ENCODE peak calls at places on chromosomes 11 and 22, in nine cellular contexts. One of them, this sample, is unnamed.

GRCh38 chr11:79139900-79140299 is 300.9 kb downstream of the TENM4 start:
- DNase-seq in tibial nerve: no peak
- DNase-seq in right cardiac atrium: no peak
- DNase-seq in spleen: no peak
- DNase-seq in CD4-positive, alpha-beta memory T cell: no peak
- DNase-seq in pancreas: no peak
- DNase-seq in GM23338: peak
- DNase-seq in aorta: no peak
- DNase-seq in mesendoderm: peak
- DNase-seq in this sample: no peak

GRCh38 chr11:78295991-78296930 is 107.5 kb downstream of the USP35 start:
- DNase-seq in tibial nerve: no peak
- DNase-seq in right cardiac atrium: no peak
- DNase-seq in spleen: no peak
- DNase-seq in CD4-positive, alpha-beta memory T cell: no peak
- DNase-seq in pancreas: no peak
- DNase-seq in GM23338: no peak
- DNase-seq in aorta: no peak
- DNase-seq in mesendoderm: no peak
- DNase-seq in this sample: no peak

GRCh38 chr11:70432580-70432979 is 34.3 kb downstream of the CTTN start:
- DNase-seq in tibial nerve: no peak
- DNase-seq in right cardiac atrium: no peak
- DNase-seq in spleen: no peak
- DNase-seq in CD4-positive, alpha-beta memory T cell: no peak
- DNase-seq in pancreas: no peak
- DNase-seq in GM23338: no peak
- DNase-seq in aorta: no peak
- DNase-seq in mesendoderm: no peak
- DNase-seq in this sample: no peak

GRCh38 chr11:126606484-126606883 is 251.0 kb downstream of the ST3GAL4 start:
- DNase-seq in tibial nerve: no peak
- DNase-seq in right cardiac atrium: no peak
- DNase-seq in spleen: no peak
- DNase-seq in CD4-positive, alpha-beta memory T cell: no peak
- DNase-seq in pancreas: no peak
- DNase-seq in GM23338: no peak
- DNase-seq in aorta: peak
- DNase-seq in mesendoderm: peak
- DNase-seq in this sample: no peak

GRCh38 chr11:128757235-128757711 is 63.4 kb downstream of the FLI1 start:
- DNase-seq in tibial nerve: peak
- DNase-seq in right cardiac atrium: no peak
- DNase-seq in spleen: peak
- DNase-seq in CD4-positive, alpha-beta memory T cell: peak
- DNase-seq in pancreas: no peak
- DNase-seq in GM23338: peak
- DNase-seq in aorta: no peak
- DNase-seq in mesendoderm: peak
- DNase-seq in this sample: peak

GRCh38 chr11:256952-257737 is 20.4 kb downstream of the PSMD13 start:
- DNase-seq in tibial nerve: no peak
- DNase-seq in right cardiac atrium: no peak
- DNase-seq in spleen: no peak
- DNase-seq in CD4-positive, alpha-beta memory T cell: no peak
- DNase-seq in pancreas: no peak
- DNase-seq in GM23338: no peak
- DNase-seq in aorta: no peak
- DNase-seq in mesendoderm: no peak
- DNase-seq in this sample: no peak

GRCh38 chr22:24471570-24471969 is 23.6 kb upstream of the UPB1 start:
- DNase-seq in tibial nerve: peak
- DNase-seq in right cardiac atrium: peak
- DNase-seq in spleen: no peak
- DNase-seq in CD4-positive, alpha-beta memory T cell: no peak
- DNase-seq in pancreas: no peak
- DNase-seq in GM23338: no peak
- DNase-seq in aorta: no peak
- DNase-seq in mesendoderm: no peak
- DNase-seq in this sample: no peak

GRCh38 chr22:44393066-44393465 is 80.3 kb upstream of the SHISAL1 start:
- DNase-seq in tibial nerve: no peak
- DNase-seq in right cardiac atrium: no peak
- DNase-seq in spleen: peak
- DNase-seq in CD4-positive, alpha-beta memory T cell: no peak
- DNase-seq in pancreas: no peak
- DNase-seq in GM23338: no peak
- DNase-seq in aorta: peak
- DNase-seq in mesendoderm: no peak
- DNase-seq in this sample: no peak

GRCh38 chr11:72238040-72238450 is 5.9 kb downstream of the PHOX2A start:
- DNase-seq in tibial nerve: no peak
- DNase-seq in right cardiac atrium: peak
- DNase-seq in spleen: peak
- DNase-seq in CD4-positive, alpha-beta memory T cell: peak
- DNase-seq in pancreas: peak
- DNase-seq in GM23338: peak
- DNase-seq in aorta: peak
- DNase-seq in mesendoderm: peak
- DNase-seq in this sample: no peak

GRCh38 chr11:73177380-73178091 is 35.4 kb upstream of the FCHSD2 start:
- DNase-seq in tibial nerve: no peak
- DNase-seq in right cardiac atrium: peak
- DNase-seq in spleen: peak
- DNase-seq in CD4-positive, alpha-beta memory T cell: no peak
- DNase-seq in pancreas: peak
- DNase-seq in GM23338: no peak
- DNase-seq in aorta: peak
- DNase-seq in mesendoderm: no peak
- DNase-seq in this sample: no peak

GRCh38 chr11:134830312-134830711 is 418.3 kb upstream of the B3GAT1 start:
- DNase-seq in tibial nerve: no peak
- DNase-seq in right cardiac atrium: no peak
- DNase-seq in spleen: no peak
- DNase-seq in CD4-positive, alpha-beta memory T cell: no peak
- DNase-seq in pancreas: no peak
- DNase-seq in GM23338: no peak
- DNase-seq in aorta: no peak
- DNase-seq in mesendoderm: no peak
- DNase-seq in this sample: no peak

GRCh38 chr11:66866007-66866406 is 9.1 kb downstream of the LRFN4 start:
- DNase-seq in tibial nerve: no peak
- DNase-seq in right cardiac atrium: no peak
- DNase-seq in spleen: no peak
- DNase-seq in CD4-positive, alpha-beta memory T cell: no peak
- DNase-seq in pancreas: no peak
- DNase-seq in GM23338: no peak
- DNase-seq in aorta: no peak
- DNase-seq in mesendoderm: no peak
- DNase-seq in this sample: no peak

GRCh38 chr11:65505434-65506315 is 6.8 kb downstream of the MALAT1 start:
- DNase-seq in tibial nerve: peak
- DNase-seq in right cardiac atrium: peak
- DNase-seq in spleen: no peak
- DNase-seq in CD4-positive, alpha-beta memory T cell: peak
- DNase-seq in pancreas: peak
- DNase-seq in GM23338: no peak
- DNase-seq in aorta: peak
- DNase-seq in mesendoderm: peak
- DNase-seq in this sample: no peak

GRCh38 chr11:120590472-120590871 is 78.9 kb downstream of the GRIK4 start:
- DNase-seq in tibial nerve: no peak
- DNase-seq in right cardiac atrium: no peak
- DNase-seq in spleen: peak
- DNase-seq in CD4-positive, alpha-beta memory T cell: no peak
- DNase-seq in pancreas: no peak
- DNase-seq in GM23338: no peak
- DNase-seq in aorta: no peak
- DNase-seq in mesendoderm: no peak
- DNase-seq in this sample: no peak

GRCh38 chr11:48058064-48058463 is 77.7 kb downstream of the PTPRJ start:
- DNase-seq in tibial nerve: no peak
- DNase-seq in right cardiac atrium: no peak
- DNase-seq in spleen: no peak
- DNase-seq in CD4-positive, alpha-beta memory T cell: no peak
- DNase-seq in pancreas: no peak
- DNase-seq in GM23338: no peak
- DNase-seq in aorta: no peak
- DNase-seq in mesendoderm: no peak
- DNase-seq in this sample: no peak
- H3K27ac ChIP-seq in tibial nerve: no peak
- H3K27ac ChIP-seq in right cardiac atrium: no peak
- H3K27ac ChIP-seq in spleen: no peak
- H3K27ac ChIP-seq in CD4-positive, alpha-beta memory T cell: no peak
- H3K27ac ChIP-seq in pancreas: no peak
- H3K27ac ChIP-seq in GM23338: no peak
- H3K27ac ChIP-seq in aorta: no peak
- H3K27ac ChIP-seq in mesendoderm: no peak
- H3K27ac ChIP-seq in this sample: no peak

GRCh38 chr11:113549061-113549460 is 73.9 kb upstream of the DRD2 start:
- DNase-seq in tibial nerve: no peak
- DNase-seq in right cardiac atrium: no peak
- DNase-seq in spleen: no peak
- DNase-seq in CD4-positive, alpha-beta memory T cell: no peak
- DNase-seq in pancreas: no peak
- DNase-seq in GM23338: no peak
- DNase-seq in aorta: no peak
- DNase-seq in mesendoderm: no peak
- DNase-seq in this sample: no peak

GRCh38 chr11:113549611-113550061 is 74.4 kb upstream of the DRD2 start:
- DNase-seq in tibial nerve: no peak
- DNase-seq in right cardiac atrium: no peak
- DNase-seq in spleen: no peak
- DNase-seq in CD4-positive, alpha-beta memory T cell: no peak
- DNase-seq in pancreas: no peak
- DNase-seq in GM23338: no peak
- DNase-seq in aorta: no peak
- DNase-seq in mesendoderm: no peak
- DNase-seq in this sample: no peak

GRCh38 chr11:113551645-113552044 is 76.4 kb upstream of the DRD2 start:
- DNase-seq in tibial nerve: no peak
- DNase-seq in right cardiac atrium: no peak
- DNase-seq in spleen: no peak
- DNase-seq in CD4-positive, alpha-beta memory T cell: no peak
- DNase-seq in pancreas: no peak
- DNase-seq in GM23338: no peak
- DNase-seq in aorta: no peak
- DNase-seq in mesendoderm: no peak
- DNase-seq in this sample: no peak

GRCh38 chr11:113552271-113552670 is 77.1 kb upstream of the DRD2 start:
- DNase-seq in tibial nerve: no peak
- DNase-seq in right cardiac atrium: no peak
- DNase-seq in spleen: no peak
- DNase-seq in CD4-positive, alpha-beta memory T cell: no peak
- DNase-seq in pancreas: no peak
- DNase-seq in GM23338: no peak
- DNase-seq in aorta: no peak
- DNase-seq in mesendoderm: no peak
- DNase-seq in this sample: no peak

DNA sequence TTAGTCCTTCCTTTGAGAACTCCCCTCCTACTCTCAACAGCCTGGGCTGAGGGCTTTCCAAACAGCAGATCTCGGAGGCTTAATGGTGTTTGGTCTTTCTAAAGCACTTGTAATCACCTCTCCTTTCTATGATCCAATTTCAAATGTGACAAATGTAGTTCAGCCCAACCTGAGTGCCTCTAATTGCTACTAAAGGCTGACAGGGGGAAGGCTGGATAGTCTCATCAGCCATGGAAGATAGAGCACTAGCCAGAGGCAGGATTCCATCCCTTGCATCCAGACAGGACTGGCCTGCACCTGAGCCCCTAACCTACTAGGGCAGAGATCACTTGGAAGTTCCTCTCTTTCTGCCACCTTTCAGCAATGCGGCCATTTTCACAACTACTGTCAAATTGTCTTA is 75.0 kb upstream of the DRD2 start:
- DNase-seq in tibial nerve: no peak
- DNase-seq in right cardiac atrium: no peak
- DNase-seq in spleen: no peak
- DNase-seq in CD4-positive, alpha-beta memory T cell: no peak
- DNase-seq in pancreas: no peak
- DNase-seq in GM23338: no peak
- DNase-seq in aorta: no peak
- DNase-seq in mesendoderm: no peak
- DNase-seq in this sample: no peak
- H3K27ac ChIP-seq in tibial nerve: no peak
- H3K27ac ChIP-seq in right cardiac atrium: no peak
- H3K27ac ChIP-seq in spleen: no peak
- H3K27ac ChIP-seq in CD4-positive, alpha-beta memory T cell: no peak
- H3K27ac ChIP-seq in pancreas: no peak
- H3K27ac ChIP-seq in GM23338: no peak
- H3K27ac ChIP-seq in aorta: no peak
- H3K27ac ChIP-seq in mesendoderm: no peak
- H3K27ac ChIP-seq in this sample: no peak

GRCh38 chr11:68016904-68017817 is 7.0 kb downstream of the ALDH3B1 start:
- DNase-seq in tibial nerve: no peak
- DNase-seq in right cardiac atrium: no peak
- DNase-seq in spleen: no peak
- DNase-seq in CD4-positive, alpha-beta memory T cell: no peak
- DNase-seq in pancreas: no peak
- DNase-seq in GM23338: no peak
- DNase-seq in aorta: no peak
- DNase-seq in mesendoderm: no peak
- DNase-seq in this sample: no peak
- H3K27ac ChIP-seq in tibial nerve: peak
- H3K27ac ChIP-seq in right cardiac atrium: no peak
- H3K27ac ChIP-seq in spleen: no peak
- H3K27ac ChIP-seq in CD4-positive, alpha-beta memory T cell: no peak
- H3K27ac ChIP-seq in pancreas: peak
- H3K27ac ChIP-seq in GM23338: no peak
- H3K27ac ChIP-seq in aorta: no peak
- H3K27ac ChIP-seq in mesendoderm: no peak
- H3K27ac ChIP-seq in this sample: no peak

GRCh38 chr22:30573594-30574094 is 821 bp downstream of the GAL3ST1 start:
- DNase-seq in tibial nerve: no peak
- DNase-seq in right cardiac atrium: no peak
- DNase-seq in spleen: no peak
- DNase-seq in CD4-positive, alpha-beta memory T cell: no peak
- DNase-seq in pancreas: peak
- DNase-seq in GM23338: peak
- DNase-seq in aorta: no peak
- DNase-seq in mesendoderm: no peak
- DNase-seq in this sample: no peak

GRCh38 chr22:30575011-30575671 is 676 bp upstream of the GAL3ST1 start:
- DNase-seq in tibial nerve: peak
- DNase-seq in right cardiac atrium: peak
- DNase-seq in spleen: no peak
- DNase-seq in CD4-positive, alpha-beta memory T cell: no peak
- DNase-seq in pancreas: peak
- DNase-seq in GM23338: peak
- DNase-seq in aorta: peak
- DNase-seq in mesendoderm: peak
- DNase-seq in this sample: no peak

GRCh38 chr22:30572210-30572609 is 2.3 kb downstream of the GAL3ST1 start:
- DNase-seq in tibial nerve: no peak
- DNase-seq in right cardiac atrium: no peak
- DNase-seq in spleen: no peak
- DNase-seq in CD4-positive, alpha-beta memory T cell: no peak
- DNase-seq in pancreas: no peak
- DNase-seq in GM23338: no peak
- DNase-seq in aorta: no peak
- DNase-seq in mesendoderm: no peak
- DNase-seq in this sample: no peak

GRCh38 chr22:30574095-30574981 is at the start of gene GAL3ST1:
- DNase-seq in tibial nerve: no peak
- DNase-seq in right cardiac atrium: no peak
- DNase-seq in spleen: no peak
- DNase-seq in CD4-positive, alpha-beta memory T cell: no peak
- DNase-seq in pancreas: peak
- DNase-seq in GM23338: peak
- DNase-seq in aorta: no peak
- DNase-seq in mesendoderm: peak
- DNase-seq in this sample: no peak

GRCh38 chr22:30572840-30573593 is 1.4 kb downstream of the GAL3ST1 start:
- DNase-seq in tibial nerve: no peak
- DNase-seq in right cardiac atrium: no peak
- DNase-seq in spleen: no peak
- DNase-seq in CD4-positive, alpha-beta memory T cell: no peak
- DNase-seq in pancreas: peak
- DNase-seq in GM23338: no peak
- DNase-seq in aorta: no peak
- DNase-seq in mesendoderm: no peak
- DNase-seq in this sample: no peak
- H3K27ac ChIP-seq in tibial nerve: peak
- H3K27ac ChIP-seq in right cardiac atrium: no peak
- H3K27ac ChIP-seq in spleen: no peak
- H3K27ac ChIP-seq in CD4-positive, alpha-beta memory T cell: no peak
- H3K27ac ChIP-seq in pancreas: peak
- H3K27ac ChIP-seq in GM23338: no peak
- H3K27ac ChIP-seq in aorta: no peak
- H3K27ac ChIP-seq in mesendoderm: no peak
- H3K27ac ChIP-seq in this sample: no peak